ENCODE peak calls at places on chromosomes 16 and 17, in ten cellular contexts. D is fibroblast of pulmonary artery, J is ovary, V is uterus, A is colonic mucosa, M is brain microvascular endothelial cell, G is A549, S is OCI-LY7, E is coronary artery, Q is tibial nerve. X is an unnamed sample.

GRCh38 chr16:23072084-23072599 is 77.1 kb downstream of the USP31 start:
- DNase-seq in A (peak), S (no peak), J (peak), G (peak), E (no peak), M (peak), D (peak), Q (peak), V (peak), X (peak)

GRCh38 chr16:6709736-6710135 is 622.9 kb upstream of the RBFOX1 start:
- DNase-seq in Q (no peak), J (no peak), S (no peak), D (no peak), M (no peak), E (no peak), A (no peak), V (no peak), G (no peak), X (no peak)

GRCh38 chr16:1871974-1872635 is at the start of gene MEIOB:
- DNase-seq in V (no peak), J (peak), D (no peak), S (no peak), Q (no peak), E (no peak), M (peak), G (peak), A (peak), X (peak)

GRCh38 chr17:35368086-35368824 is 5.2 kb downstream of the SLFN11 start:
- DNase-seq in M (no peak), A (peak), E (no peak), J (no peak), D (peak), G (no peak), V (no peak), Q (peak), S (peak), X (peak)

GRCh38 chr16:69890114-69890890 is 60.8 kb upstream of the CLEC18A start:
- DNase-seq in G (no peak), D (peak), M (no peak), J (peak), Q (peak), A (peak), E (no peak), V (peak), S (no peak), X (peak)

GRCh38 chr17:34892864-34893263 is 68.4 kb downstream of the CCT6B start:
- DNase-seq in A (no peak), D (no peak), M (no peak), G (peak), Q (no peak), J (no peak), E (no peak), V (no peak), S (peak), X (no peak)

GRCh38 chr17:32445976-32446375 is 1.7 kb downstream of the PSMD11 start:
- DNase-seq in D (peak), A (no peak), Q (no peak), V (no peak), M (peak), G (peak), E (no peak), S (peak), J (no peak), X (peak)

GRCh38 chr16:89601906-89602272 is 11.6 kb upstream of the DPEP1 start:
- DNase-seq in Q (no peak), G (no peak), S (no peak), E (no peak), J (no peak), A (no peak), M (no peak), D (no peak), V (no peak), X (no peak)

GRCh38 chr17:57675988-57676387 is 69.1 kb downstream of the CCDC182 start:
- DNase-seq in A (peak), D (no peak), S (no peak), M (no peak), V (no peak), G (no peak), Q (no peak), J (no peak), E (peak), X (no peak)

GRCh38 chr17:39767147-39767546 is 29.4 kb downstream of the GRB7 start:
- DNase-seq in S (no peak), V (no peak), A (no peak), D (no peak), Q (no peak), M (no peak), J (no peak), E (no peak), G (no peak), X (no peak)

GRCh38 chr16:20041924-20042596 is 31.6 kb downstream of the GPR139 start:
- DNase-seq in G (no peak), J (no peak), M (no peak), D (no peak), S (no peak), Q (no peak), A (no peak), V (no peak), E (no peak), X (no peak)

GRCh38 chr17:44361292-44362055 is 2.2 kb downstream of the FAM171A2 start:
- DNase-seq in A (no peak), E (no peak), V (no peak), Q (no peak), S (no peak), M (no peak), G (no peak), D (no peak), J (peak), X (no peak)
- H3K4me3 ChIP-seq in A (no peak), E (no peak), V (no peak), Q (no peak), S (no peak), M (no peak), G (no peak), D (no peak), J (no peak), X (no peak)

DNA sequence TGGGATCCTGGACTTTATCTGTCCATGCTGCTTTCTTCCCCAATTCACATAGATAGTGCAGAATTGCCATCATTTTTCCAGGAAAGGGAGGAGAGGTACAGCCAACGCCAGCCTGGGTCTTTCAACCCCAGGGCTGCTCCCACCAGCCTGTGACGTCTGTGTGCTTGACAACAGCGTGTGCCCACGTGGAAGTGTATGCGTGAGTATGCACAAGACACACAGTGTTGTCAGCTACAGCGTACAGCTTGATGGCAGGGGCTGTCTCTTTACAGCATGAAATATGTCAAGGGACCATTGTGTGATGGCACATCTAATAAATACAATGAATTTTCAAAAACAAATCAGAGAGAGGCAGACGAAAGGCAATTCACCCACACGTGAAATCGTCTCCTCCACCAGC is 62.3 kb downstream of the GSG1L start:
- DNase-seq in G (no peak), E (no peak), J (no peak), V (no peak), M (no peak), S (no peak), D (no peak), A (no peak), Q (no peak), X (no peak)
- TF ChIP-seq CTCF in G (no peak), E (no peak), J (no peak), V (no peak), M (no peak), S (no peak), D (no peak), A (no peak), Q (no peak), X (no peak)

GRCh38 chr16:72474511-72475123 is 302.7 kb upstream of the PMFBP1 start:
- DNase-seq in S (no peak), Q (no peak), V (no peak), D (peak), E (no peak), G (no peak), M (peak), A (no peak), J (no peak), X (peak)
- H3K4me3 ChIP-seq in S (no peak), Q (no peak), V (no peak), D (no peak), E (no peak), G (no peak), M (no peak), A (no peak), J (no peak), X (no peak)

GRCh38 chr16:14199624-14200023 is 128.5 kb downstream of the MRTFB start:
- DNase-seq in D (peak), Q (no peak), M (peak), A (no peak), E (no peak), V (no peak), S (no peak), J (no peak), G (no peak), X (no peak)

GRCh38 chr16:14199199-14199598 is 128.1 kb downstream of the MRTFB start:
- DNase-seq in G (no peak), Q (no peak), D (no peak), E (no peak), M (no peak), S (no peak), A (no peak), J (no peak), V (no peak), X (no peak)

GRCh38 chr16:14202095-14202494 is 131.0 kb downstream of the MRTFB start:
- DNase-seq in S (no peak), Q (no peak), E (no peak), A (no peak), G (no peak), V (no peak), D (no peak), M (no peak), J (no peak), X (no peak)

GRCh38 chr16:14205666-14206065 is 134.5 kb downstream of the MRTFB start:
- DNase-seq in Q (no peak), S (no peak), G (no peak), M (peak), J (no peak), E (no peak), V (no peak), A (no peak), D (peak), X (peak)

DNA sequence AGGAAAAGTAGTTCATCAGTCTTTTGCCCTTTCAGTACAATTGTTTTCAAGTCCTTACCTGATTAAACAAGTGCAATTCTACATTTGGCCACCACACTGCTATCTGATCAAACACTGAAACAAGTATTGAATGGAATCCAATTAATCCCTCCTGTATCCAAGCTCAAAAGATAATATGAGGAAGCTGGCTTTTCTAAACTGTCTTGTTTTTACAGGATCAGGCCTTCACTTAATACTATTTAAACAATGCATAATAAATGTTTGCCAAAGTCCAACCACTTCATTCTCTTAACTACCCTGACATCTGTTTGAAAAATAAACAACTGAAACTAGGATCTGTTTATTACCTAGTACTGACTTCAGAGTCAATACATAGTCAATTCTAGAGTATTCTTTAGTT is 131.6 kb downstream of the MRTFB start:
- DNase-seq in Q (no peak), E (no peak), M (no peak), S (no peak), G (peak), D (peak), A (no peak), J (no peak), V (no peak), X (peak)
- TF ChIP-seq CTCF in Q (no peak), E (no peak), M (peak), S (peak), G (no peak), D (peak), A (peak), J (no peak), V (no peak), X (peak)

DNA sequence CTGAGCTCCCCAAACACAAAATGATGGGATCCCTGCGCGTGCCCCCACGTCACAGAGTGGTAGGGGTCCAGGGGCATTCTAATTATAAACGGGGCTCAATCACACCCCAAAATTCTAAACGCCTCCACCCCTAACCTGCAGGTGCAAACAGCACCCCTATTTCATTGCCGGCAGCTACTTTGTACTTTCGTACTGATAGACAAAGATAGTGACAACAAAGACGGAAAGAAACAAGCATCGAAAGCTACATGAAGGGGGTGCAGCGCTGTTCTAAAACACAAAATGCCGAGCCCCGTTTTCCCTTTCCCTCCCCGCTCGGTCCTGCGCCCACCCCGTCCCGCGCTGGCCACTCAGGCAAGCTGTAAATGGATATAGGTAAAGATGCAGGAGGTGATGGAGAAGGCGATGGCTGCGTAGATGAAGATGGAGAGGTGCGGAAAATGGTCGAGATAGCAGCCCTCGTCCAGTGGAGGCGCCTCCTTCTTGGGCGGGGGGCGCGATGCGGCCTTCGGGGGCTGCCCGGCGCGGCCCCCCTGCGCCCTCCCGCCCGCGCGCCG is 14.0 kb downstream of the MIS12 start:
- DNase-seq in S (no peak), V (no peak), A (no peak), Q (no peak), M (no peak), D (no peak), E (no peak), G (no peak), J (no peak), X (peak)
- H3K4me3 ChIP-seq in S (peak), V (peak), A (peak), Q (peak), M (peak), D (peak), E (peak), G (peak), J (peak), X (peak)

GRCh38 chr17:79740413-79740812 is 9.7 kb downstream of the ENPP7 start:
- DNase-seq in M (no peak), A (no peak), V (no peak), Q (no peak), J (no peak), E (no peak), S (no peak), G (peak), D (peak), X (no peak)
- TF ChIP-seq CTCF in M (no peak), A (no peak), V (no peak), Q (no peak), J (no peak), E (no peak), S (no peak), G (no peak), D (no peak), X (no peak)

GRCh38 chr17:69084911-69085310 is 24.2 kb upstream of the ABCA9 start:
- DNase-seq in E (no peak), J (no peak), V (no peak), G (peak), S (peak), A (no peak), Q (no peak), D (no peak), M (no peak), X (no peak)
- H3K4me3 ChIP-seq in E (no peak), J (no peak), V (no peak), G (no peak), S (no peak), A (no peak), Q (no peak), D (no peak), M (no peak), X (no peak)

GRCh38 chr17:801660-802059 is 19.5 kb downstream of the MRM3 start:
- DNase-seq in Q (no peak), E (no peak), A (no peak), S (no peak), G (no peak), J (no peak), D (no peak), V (no peak), M (peak), X (peak)
- TF ChIP-seq CTCF in Q (no peak), E (no peak), A (no peak), S (no peak), G (no peak), J (no peak), D (no peak), V (no peak), M (no peak), X (no peak)

GRCh38 chr16:245105-245504 is 10.5 kb downstream of the FAM234A start:
- DNase-seq in D (no peak), G (no peak), V (no peak), S (no peak), M (no peak), J (no peak), A (no peak), E (no peak), Q (no peak), X (no peak)

GRCh38 chr16:253833-254232 is 19.2 kb downstream of the FAM234A start:
- DNase-seq in G (no peak), A (peak), J (no peak), Q (no peak), E (no peak), S (no peak), M (no peak), D (no peak), V (no peak), X (no peak)

GRCh38 chr16:247027-247426 is 12.4 kb downstream of the FAM234A start:
- DNase-seq in D (no peak), E (no peak), Q (no peak), G (no peak), A (no peak), S (no peak), V (no peak), J (no peak), M (no peak), X (no peak)

GRCh38 chr16:252366-253337 is 18.0 kb downstream of the FAM234A start:
- DNase-seq in G (no peak), Q (no peak), M (no peak), V (no peak), S (no peak), A (peak), D (no peak), E (no peak), J (no peak), X (peak)

GRCh38 chr16:249431-249830 is 14.8 kb downstream of the FAM234A start:
- DNase-seq in V (no peak), G (no peak), E (no peak), S (no peak), D (no peak), A (no peak), Q (no peak), J (no peak), M (no peak), X (no peak)
- H3K4me3 ChIP-seq in V (no peak), G (no peak), E (no peak), S (no peak), D (no peak), A (no peak), Q (no peak), J (no peak), M (no peak), X (no peak)

DNA sequence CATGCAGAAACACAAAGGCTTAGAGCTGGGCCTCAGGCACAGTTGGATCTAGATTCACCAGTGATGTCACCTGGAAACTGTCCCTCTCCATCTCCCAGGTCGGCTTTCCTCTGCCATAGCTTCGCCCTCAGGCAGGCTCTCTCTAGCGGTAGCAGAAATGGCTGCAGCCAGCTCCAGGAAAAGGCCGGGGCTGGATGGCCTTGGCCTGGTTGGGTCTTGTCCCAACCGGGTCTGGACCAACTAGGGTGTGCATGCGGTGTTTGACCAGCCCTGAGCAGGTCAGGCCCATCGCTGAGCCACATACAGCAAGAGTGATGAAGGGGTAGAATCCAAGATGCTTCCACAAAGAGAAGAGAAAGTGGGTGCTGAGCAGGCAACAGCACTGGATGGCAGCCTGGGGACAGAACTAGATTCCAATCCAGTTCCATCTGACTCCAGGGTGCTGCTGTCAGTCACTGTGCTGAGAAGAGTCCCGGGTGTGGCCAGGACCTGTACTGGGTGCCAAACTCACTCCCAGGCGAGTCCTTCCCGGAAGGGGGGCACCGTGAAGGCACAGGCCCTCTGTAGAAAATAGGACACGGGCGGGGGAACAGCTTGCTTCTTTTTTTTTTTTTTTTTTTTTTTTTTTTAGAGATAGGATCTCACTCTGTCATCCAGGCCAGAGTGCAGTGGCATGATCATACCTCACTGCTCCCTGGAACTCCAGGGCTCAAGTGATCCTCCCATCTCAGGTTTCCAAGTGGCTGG is 51.8 kb downstream of the SOCS3 start:
- DNase-seq in E (no peak), M (no peak), V (no peak), A (no peak), S (no peak), Q (no peak), G (no peak), D (no peak), J (peak), X (no peak)
- TF ChIP-seq CTCF in E (no peak), M (peak), V (no peak), A (no peak), S (no peak), Q (no peak), G (no peak), D (no peak), J (peak), X (no peak)

X was measured in fibroblast of villous mesenchyme.